ENCODE peak calls at places on chromosome 2, in eight cellular contexts. One of them, this sample, is unnamed.

GRCh38 chr2:3287896-3288295 is 89.7 kb downstream of the EIPR1 start:
- DNase-seq in activated CD4-positive, alpha-beta T cell treated with anti-CD3 and anti-CD28 coated beads for 48 hours: no peak
- DNase-seq in SK-MEL-5: no peak
- DNase-seq in ecto neural progenitor cell: no peak
- DNase-seq in T-helper 2 cell: no peak
- DNase-seq in colonic mucosa: no peak
- DNase-seq in stromal cell of bone marrow: no peak
- DNase-seq in SIG-M5: no peak
- DNase-seq in this sample: no peak

GRCh38 chr2:238855299-238855698 is 7.4 kb downstream of the TWIST2 start:
- DNase-seq in activated CD4-positive, alpha-beta T cell treated with anti-CD3 and anti-CD28 coated beads for 48 hours: no peak
- DNase-seq in SK-MEL-5: no peak
- DNase-seq in ecto neural progenitor cell: no peak
- DNase-seq in T-helper 2 cell: no peak
- DNase-seq in colonic mucosa: no peak
- DNase-seq in stromal cell of bone marrow: no peak
- DNase-seq in SIG-M5: no peak
- DNase-seq in this sample: no peak

GRCh38 chr2:226514895-226515294 is 284.7 kb downstream of the IRS1 start:
- DNase-seq in activated CD4-positive, alpha-beta T cell treated with anti-CD3 and anti-CD28 coated beads for 48 hours: no peak
- DNase-seq in SK-MEL-5: no peak
- DNase-seq in ecto neural progenitor cell: no peak
- DNase-seq in T-helper 2 cell: no peak
- DNase-seq in colonic mucosa: no peak
- DNase-seq in stromal cell of bone marrow: no peak
- DNase-seq in SIG-M5: no peak
- DNase-seq in this sample: no peak

GRCh38 chr2:240916571-240917008 is 10.5 kb downstream of the CROCC2 start:
- DNase-seq in activated CD4-positive, alpha-beta T cell treated with anti-CD3 and anti-CD28 coated beads for 48 hours: no peak
- DNase-seq in SK-MEL-5: no peak
- DNase-seq in ecto neural progenitor cell: peak; percentile 69
- DNase-seq in T-helper 2 cell: peak; percentile 1
- DNase-seq in colonic mucosa: no peak
- DNase-seq in stromal cell of bone marrow: peak; percentile 88
- DNase-seq in SIG-M5: no peak
- DNase-seq in this sample: peak; percentile 76

GRCh38 chr2:159562248-159562647 is 54.1 kb downstream of the BAZ2B start:
- DNase-seq in activated CD4-positive, alpha-beta T cell treated with anti-CD3 and anti-CD28 coated beads for 48 hours: no peak
- DNase-seq in SK-MEL-5: no peak
- DNase-seq in ecto neural progenitor cell: no peak
- DNase-seq in T-helper 2 cell: no peak
- DNase-seq in colonic mucosa: no peak
- DNase-seq in stromal cell of bone marrow: no peak
- DNase-seq in SIG-M5: peak; percentile 96
- DNase-seq in this sample: no peak

GRCh38 chr2:180983468-180984388 is 3.3 kb downstream of the UBE2E3 start:
- DNase-seq in activated CD4-positive, alpha-beta T cell treated with anti-CD3 and anti-CD28 coated beads for 48 hours: peak; percentile 9
- DNase-seq in SK-MEL-5: peak; percentile 63
- DNase-seq in ecto neural progenitor cell: no peak
- DNase-seq in T-helper 2 cell: no peak
- DNase-seq in colonic mucosa: peak; percentile 43
- DNase-seq in stromal cell of bone marrow: peak; percentile 47
- DNase-seq in SIG-M5: no peak
- DNase-seq in this sample: peak; percentile 52

GRCh38 chr2:120319686-120320317 is 26.1 kb upstream of the INHBB start:
- DNase-seq in activated CD4-positive, alpha-beta T cell treated with anti-CD3 and anti-CD28 coated beads for 48 hours: no peak
- DNase-seq in SK-MEL-5: no peak
- DNase-seq in ecto neural progenitor cell: no peak
- DNase-seq in T-helper 2 cell: no peak
- DNase-seq in colonic mucosa: no peak
- DNase-seq in stromal cell of bone marrow: no peak
- DNase-seq in SIG-M5: no peak
- DNase-seq in this sample: no peak

GRCh38 chr2:112579280-112579679 is 5.1 kb upstream of the CHCHD5 start:
- DNase-seq in activated CD4-positive, alpha-beta T cell treated with anti-CD3 and anti-CD28 coated beads for 48 hours: no peak
- DNase-seq in SK-MEL-5: peak; percentile 33
- DNase-seq in ecto neural progenitor cell: no peak
- DNase-seq in T-helper 2 cell: no peak
- DNase-seq in colonic mucosa: no peak
- DNase-seq in stromal cell of bone marrow: peak; percentile 87
- DNase-seq in SIG-M5: no peak
- DNase-seq in this sample: no peak

GRCh38 chr2:103174711-103175110 is 412.9 kb downstream of the TMEM182 start:
- DNase-seq in activated CD4-positive, alpha-beta T cell treated with anti-CD3 and anti-CD28 coated beads for 48 hours: no peak
- DNase-seq in SK-MEL-5: no peak
- DNase-seq in ecto neural progenitor cell: no peak
- DNase-seq in T-helper 2 cell: no peak
- DNase-seq in colonic mucosa: no peak
- DNase-seq in stromal cell of bone marrow: no peak
- DNase-seq in SIG-M5: no peak
- DNase-seq in this sample: no peak

GRCh38 chr2:239278941-239279365 is 121.9 kb downstream of the HDAC4 start:
- DNase-seq in activated CD4-positive, alpha-beta T cell treated with anti-CD3 and anti-CD28 coated beads for 48 hours: peak; percentile 18
- DNase-seq in SK-MEL-5: no peak
- DNase-seq in ecto neural progenitor cell: peak; percentile 32
- DNase-seq in T-helper 2 cell: no peak
- DNase-seq in colonic mucosa: peak; percentile 15
- DNase-seq in stromal cell of bone marrow: peak; percentile 85
- DNase-seq in SIG-M5: no peak
- DNase-seq in this sample: no peak

GRCh38 chr2:56741601-56742102 is 557.9 kb downstream of the CCDC85A start:
- DNase-seq in activated CD4-positive, alpha-beta T cell treated with anti-CD3 and anti-CD28 coated beads for 48 hours: no peak
- DNase-seq in SK-MEL-5: peak; percentile 11
- DNase-seq in ecto neural progenitor cell: no peak
- DNase-seq in T-helper 2 cell: no peak
- DNase-seq in colonic mucosa: no peak
- DNase-seq in stromal cell of bone marrow: peak; percentile 83
- DNase-seq in SIG-M5: no peak
- DNase-seq in this sample: peak; percentile 37

GRCh38 chr2:44953686-44953976 is 12.1 kb downstream of the SIX3 start:
- DNase-seq in activated CD4-positive, alpha-beta T cell treated with anti-CD3 and anti-CD28 coated beads for 48 hours: no peak
- DNase-seq in SK-MEL-5: no peak
- DNase-seq in ecto neural progenitor cell: no peak
- DNase-seq in T-helper 2 cell: no peak
- DNase-seq in colonic mucosa: no peak
- DNase-seq in stromal cell of bone marrow: no peak
- DNase-seq in SIG-M5: no peak
- DNase-seq in this sample: no peak

GRCh38 chr2:178205853-178206516 is 11.7 kb downstream of the OSBPL6 start:
- DNase-seq in activated CD4-positive, alpha-beta T cell treated with anti-CD3 and anti-CD28 coated beads for 48 hours: no peak
- DNase-seq in SK-MEL-5: no peak
- DNase-seq in ecto neural progenitor cell: no peak
- DNase-seq in T-helper 2 cell: no peak
- DNase-seq in colonic mucosa: no peak
- DNase-seq in stromal cell of bone marrow: peak; percentile 46
- DNase-seq in SIG-M5: no peak
- DNase-seq in this sample: no peak